ENCODE peak calls at places on chromosomes 4 and X, in seven cellular contexts. G is substantia nigra, T is left lung, M is testis, D is tibial nerve, A is ovary, F is A549. N is an unnamed sample.
A peak's percentile ranks its signal among the peaks of the same experiment; 100 is the strongest.

GRCh38 chr4:79653871-79654270 is 245.8 kb upstream of the GK2 start:
- DNase-seq in G (no peak), M (no peak), A (no peak), F (no peak), T (no peak), D (no peak), N (no peak)

GRCh38 chrX:120690941-120691340 is 61.1 kb upstream of the C1GALT1C1 start:
- DNase-seq in A (no peak), M (no peak), D (no peak), G (no peak), T (no peak), F (no peak), N (no peak)

GRCh38 chrX:38458071-38458470 is 103.3 kb upstream of the TSPAN7 start:
- DNase-seq in A (no peak), F (peak; percentile 2), D (no peak), T (no peak), G (no peak), M (no peak), N (no peak)

GRCh38 chr4:127997534-127998388 is 32.6 kb downstream of the ABHD18 start:
- DNase-seq in G (no peak), A (no peak), D (no peak), T (no peak), M (no peak), F (peak; percentile 71), N (no peak)

GRCh38 chr4:16977081-16977480 is 78.6 kb upstream of the LDB2 start:
- DNase-seq in M (no peak), G (no peak), F (no peak), A (no peak), D (no peak), T (no peak), N (no peak)

GRCh38 chrX:140572724-140573123 is 67.9 kb upstream of the SOX3 start:
- DNase-seq in A (no peak), M (peak; percentile 49), T (no peak), G (peak; percentile 1), F (peak; percentile 51), D (peak; percentile 10), N (no peak)

GRCh38 chr4:94947681-94948108 is 189.9 kb downstream of the BMPR1B start:
- DNase-seq in T (no peak), A (no peak), F (no peak), G (no peak), M (no peak), D (no peak), N (no peak)

GRCh38 chr4:41656572-41657301 is 91.8 kb downstream of the PHOX2B start:
- DNase-seq in D (no peak), A (no peak), M (no peak), F (no peak), G (peak; percentile 14), T (no peak), N (no peak)

GRCh38 chr4:158179465-158179864 is 6.6 kb upstream of the GASK1B start:
- DNase-seq in D (no peak), A (no peak), F (no peak), M (no peak), T (no peak), G (no peak), N (no peak)

GRCh38 chrX:52425710-52426245 is 57.0 kb downstream of the XAGE2 start:
- DNase-seq in A (no peak), F (no peak), M (no peak), G (no peak), T (no peak), D (no peak), N (no peak)

GRCh38 chrX:135497736-135498135 is 22.7 kb upstream of the INTS6L start:
- DNase-seq in F (no peak), G (no peak), D (no peak), A (no peak), T (no peak), M (no peak), N (no peak)

GRCh38 chrX:133314297-133314696 is 96.1 kb upstream of the TFDP3 start:
- DNase-seq in T (no peak), M (no peak), F (no peak), D (no peak), A (no peak), G (no peak), N (no peak)

GRCh38 chr4:108031427-108032083 is 41.9 kb downstream of the HADH start:
- DNase-seq in T (no peak), F (no peak), G (no peak), A (no peak), D (no peak), M (no peak), N (no peak)

GRCh38 chr4:130306566-130306965 is 1210.6 kb downstream of the C4orf33 start:
- DNase-seq in D (no peak), M (no peak), A (no peak), G (no peak), F (peak; percentile 2), T (no peak), N (no peak)

GRCh38 chrX:36573720-36574119 is 434.4 kb upstream of the FAM47C start:
- DNase-seq in D (no peak), F (no peak), A (no peak), T (no peak), M (no peak), G (no peak), N (no peak)

GRCh38 chr4:137601924-137602323 is 69.6 kb upstream of the PCDH18 start:
- DNase-seq in A (no peak), F (peak; percentile 1), T (no peak), D (no peak), M (no peak), G (no peak), N (no peak)

GRCh38 chr4:15778191-15778741 is at the start of gene CD38:
- DNase-seq in G (no peak), A (no peak), M (no peak), T (peak; percentile 84), D (no peak), F (peak; percentile 29), N (no peak)

GRCh38 chr4:143559757-143560147 is 46.2 kb downstream of the SMARCA5 start:
- DNase-seq in T (no peak), D (no peak), F (no peak), A (peak; percentile 25), M (no peak), G (no peak), N (no peak)

GRCh38 chr4:11710484-11710883 is 281.8 kb upstream of the HS3ST1 start:
- DNase-seq in M (no peak), F (no peak), D (no peak), G (no peak), A (no peak), T (no peak), N (no peak)

GRCh38 chr4:40582413-40582812 is 47.3 kb downstream of the RBM47 start:
- DNase-seq in M (no peak), T (no peak), A (no peak), F (no peak), D (no peak), G (no peak), N (no peak)

GRCh38 chr4:40579983-40580382 is 49.7 kb downstream of the RBM47 start:
- DNase-seq in G (no peak), A (no peak), T (no peak), M (no peak), F (peak; percentile 52), D (no peak), N (no peak)

GRCh38 chr4:40584517-40585141 is 45.0 kb downstream of the RBM47 start:
- DNase-seq in A (no peak), T (no peak), F (no peak), D (no peak), G (no peak), M (no peak), N (no peak)

GRCh38 chr4:40583850-40584439 is 45.7 kb downstream of the RBM47 start:
- DNase-seq in T (no peak), M (no peak), A (no peak), F (peak; percentile 73), G (no peak), D (no peak), N (no peak)

GRCh38 chr4:40581254-40582140 is 48.2 kb downstream of the RBM47 start:
- DNase-seq in D (no peak), G (no peak), M (no peak), A (no peak), T (no peak), F (no peak), N (no peak)
- H3K27ac ChIP-seq in D (no peak overlapping the region), G (no peak overlapping the region), M (peak overlapping the region; percentile 13), A (no peak overlapping the region), T (no peak overlapping the region), F (peak overlapping the region; percentile 86), N (no peak overlapping the region)

GRCh38 chr4:10116625-10117423 is at the start of gene WDR1:
- DNase-seq in T (peak; percentile 99), M (peak; percentile 96), G (peak; percentile 95), F (peak; percentile 89), D (peak; percentile 96), A (peak; percentile 97), N (peak; percentile 80)
- H3K27ac ChIP-seq in T (peak within 1 kb of the TSS; percentile 99), M (peak within 1 kb of the TSS; percentile 92), G (peak within 1 kb of the TSS; percentile 85), F (peak within 1 kb of the TSS; percentile 92), D (peak within 1 kb of the TSS; percentile 98), A (peak within 1 kb of the TSS; percentile 98), N (peak within 1 kb of the TSS; percentile 98)

GRCh38 chr4:151198748-151199147 is 78.2 kb upstream of the PRSS48 start:
- DNase-seq in T (no peak), A (no peak), G (no peak), M (no peak), D (no peak), F (no peak), N (no peak)

GRCh38 chr4:151193414-151193813 is 83.5 kb upstream of the PRSS48 start:
- DNase-seq in T (no peak), M (no peak), G (no peak), F (no peak), A (no peak), D (no peak), N (no peak)

GRCh38 chr4:151197258-151197657 is 79.7 kb upstream of the PRSS48 start:
- DNase-seq in G (no peak), F (no peak), D (peak; percentile 73), M (peak; percentile 72), T (no peak), A (no peak), N (no peak)

GRCh38 chr4:151192556-151193235 is 84.3 kb upstream of the PRSS48 start:
- DNase-seq in M (no peak), F (no peak), D (no peak), A (no peak), T (no peak), G (no peak), N (no peak)

DNA sequence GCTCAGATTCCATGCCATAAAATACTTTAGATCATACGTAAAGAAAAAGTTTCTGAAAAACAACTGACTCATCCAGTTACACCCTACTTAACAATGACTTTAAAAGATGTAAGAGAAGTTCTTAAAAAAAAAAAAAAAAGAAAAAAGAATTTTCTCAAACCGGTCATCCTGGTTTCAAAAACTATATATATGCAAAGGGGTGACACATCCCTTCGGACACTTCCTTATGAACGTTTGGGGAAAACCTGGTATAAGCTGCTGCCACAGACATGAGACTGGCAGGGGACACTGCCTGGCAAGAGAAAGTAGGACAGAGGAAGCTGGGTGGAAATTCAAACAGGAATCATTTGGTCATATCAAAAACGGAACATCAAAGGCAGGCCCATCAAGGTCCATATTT is 81.2 kb upstream of the PRSS48 start:
- DNase-seq in G (no peak), T (no peak), F (peak; percentile 10), D (no peak), A (no peak), M (no peak), N (no peak)
- H3K27ac ChIP-seq in G (peak overlapping the region; percentile 16), T (peak overlapping the region; percentile 34), F (no peak overlapping the region), D (peak overlapping the region; percentile 83), A (no peak overlapping the region), M (no peak overlapping the region), N (no peak overlapping the region)

DNA sequence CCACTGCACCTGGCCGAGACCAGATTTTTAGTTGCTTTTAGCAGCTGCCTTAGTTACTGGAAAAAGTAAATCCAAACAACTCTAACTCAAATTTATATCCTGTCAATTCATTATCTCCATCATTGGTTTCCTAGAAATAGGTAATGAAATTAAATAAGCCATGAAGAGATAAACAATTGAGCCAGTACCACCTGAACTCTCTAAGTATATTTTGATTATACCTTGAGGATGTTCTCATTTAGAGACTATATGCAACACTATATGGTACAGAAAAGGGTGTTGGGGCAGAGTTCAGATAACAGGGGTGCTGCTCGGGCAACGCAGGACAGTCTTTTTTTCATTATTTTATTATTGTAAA is 35.0 kb downstream of the SAT1 start:
- DNase-seq in F (no peak), G (no peak), A (no peak), M (no peak), D (no peak), T (no peak), N (no peak)
- H3K27ac ChIP-seq in F (no peak overlapping the region), G (no peak overlapping the region), A (no peak overlapping the region), M (no peak overlapping the region), D (no peak overlapping the region), T (no peak overlapping the region), N (no peak overlapping the region)

N was measured in thoracic aorta.